ENCODE peak calls at places on chromosomes 6 and 20, in seven cellular contexts. W is neural progenitor cell, S is HCT116, T is WTC11, L is endodermal cell, N is RWPE1, R is body of pancreas. D is an unnamed sample.

GRCh38 chr6:112443118-112443641 is 96.0 kb downstream of the RFPL4B start:
- DNase-seq in W (peak), S (no peak), T (no peak), L (no peak), N (no peak), R (no peak), D (no peak)

GRCh38 chr6:49979584-49979983 is 10.2 kb upstream of the DEFB113 start:
- DNase-seq in W (no peak), S (no peak), T (no peak), L (no peak), N (no peak), R (no peak), D (no peak)

GRCh38 chr20:8424010-8424409 is 291.9 kb downstream of the PLCB1 start:
- DNase-seq in W (no peak), S (no peak), T (no peak), L (no peak), N (no peak), R (no peak), D (no peak)

GRCh38 chr6:52116605-52116948 is 29.2 kb upstream of the PKHD1 start:
- DNase-seq in W (no peak), S (no peak), T (no peak), L (no peak), N (no peak), R (no peak), D (no peak)

GRCh38 chr6:134849920-134850447 is 99.9 kb downstream of the ALDH8A1 start:
- DNase-seq in W (no peak), S (no peak), T (no peak), L (no peak), N (no peak), R (no peak), D (no peak)

GRCh38 chr20:57126481-57127092 is 139.9 kb downstream of the BMP7 start:
- DNase-seq in W (no peak), S (no peak), T (no peak), L (no peak), N (peak), R (no peak), D (no peak)

GRCh38 chr6:140007525-140007924 is 633.1 kb upstream of the CITED2 start:
- DNase-seq in W (no peak), S (no peak), T (no peak), L (no peak), N (no peak), R (no peak), D (no peak)

GRCh38 chr20:33679758-33680485 is 5.7 kb upstream of the NECAB3 start:
- DNase-seq in W (no peak), S (no peak), T (no peak), L (no peak), N (no peak), R (no peak), D (no peak)

GRCh38 chr20:3165473-3166337 is 6.0 kb upstream of the FASTKD5 start:
- DNase-seq in W (no peak), S (no peak), T (no peak), L (no peak), N (no peak), R (peak), D (no peak)

GRCh38 chr20:60921021-60921622 is 330.9 kb upstream of the CDH4 start:
- DNase-seq in W (peak), S (no peak), T (no peak), L (peak), N (no peak), R (no peak), D (peak)

GRCh38 chr6:127550403-127550802 is 26.6 kb upstream of the C6orf58 start:
- DNase-seq in W (no peak), S (no peak), T (no peak), L (no peak), N (peak), R (no peak), D (no peak)

GRCh38 chr20:43357352-43357751 is 100.3 kb upstream of the SRSF6 start:
- DNase-seq in W (no peak), S (no peak), T (no peak), L (no peak), N (no peak), R (no peak), D (no peak)

GRCh38 chr6:38020593-38020992 is 201.1 kb downstream of the ZFAND3 start:
- DNase-seq in W (no peak), S (no peak), T (no peak), L (no peak), N (no peak), R (no peak), D (no peak)

GRCh38 chr20:46978871-46979536 is 84.4 kb downstream of the EYA2 start:
- DNase-seq in W (no peak), S (no peak), T (no peak), L (no peak), N (no peak), R (no peak), D (peak)

GRCh38 chr20:45991616-45992015 is 17.1 kb upstream of the MMP9 start:
- DNase-seq in W (no peak), S (no peak), T (no peak), L (peak), N (no peak), R (no peak), D (no peak)

GRCh38 chr6:15534970-15535369 is 127.9 kb downstream of the DTNBP1 start:
- DNase-seq in W (no peak), S (no peak), T (no peak), L (no peak), N (no peak), R (no peak), D (no peak)

GRCh38 chr20:39067526-39068216 is 105.5 kb downstream of the DHX35 start:
- DNase-seq in W (no peak), S (no peak), T (no peak), L (no peak), N (no peak), R (no peak), D (no peak)

GRCh38 chr20:5608448-5609161 is 141.6 kb upstream of the SHLD1 start:
- DNase-seq in W (no peak), S (no peak), T (no peak), L (no peak), N (no peak), R (no peak), D (no peak)

GRCh38 chr6:137291441-137291840 is 72.3 kb upstream of the IFNGR1 start:
- DNase-seq in W (no peak), S (no peak), T (no peak), L (no peak), N (peak), R (peak), D (no peak)
- TF ChIP-seq CTCF in W (no peak), S (no peak), T (no peak), L (no peak), N (no peak), R (no peak), D (no peak)

DNA sequence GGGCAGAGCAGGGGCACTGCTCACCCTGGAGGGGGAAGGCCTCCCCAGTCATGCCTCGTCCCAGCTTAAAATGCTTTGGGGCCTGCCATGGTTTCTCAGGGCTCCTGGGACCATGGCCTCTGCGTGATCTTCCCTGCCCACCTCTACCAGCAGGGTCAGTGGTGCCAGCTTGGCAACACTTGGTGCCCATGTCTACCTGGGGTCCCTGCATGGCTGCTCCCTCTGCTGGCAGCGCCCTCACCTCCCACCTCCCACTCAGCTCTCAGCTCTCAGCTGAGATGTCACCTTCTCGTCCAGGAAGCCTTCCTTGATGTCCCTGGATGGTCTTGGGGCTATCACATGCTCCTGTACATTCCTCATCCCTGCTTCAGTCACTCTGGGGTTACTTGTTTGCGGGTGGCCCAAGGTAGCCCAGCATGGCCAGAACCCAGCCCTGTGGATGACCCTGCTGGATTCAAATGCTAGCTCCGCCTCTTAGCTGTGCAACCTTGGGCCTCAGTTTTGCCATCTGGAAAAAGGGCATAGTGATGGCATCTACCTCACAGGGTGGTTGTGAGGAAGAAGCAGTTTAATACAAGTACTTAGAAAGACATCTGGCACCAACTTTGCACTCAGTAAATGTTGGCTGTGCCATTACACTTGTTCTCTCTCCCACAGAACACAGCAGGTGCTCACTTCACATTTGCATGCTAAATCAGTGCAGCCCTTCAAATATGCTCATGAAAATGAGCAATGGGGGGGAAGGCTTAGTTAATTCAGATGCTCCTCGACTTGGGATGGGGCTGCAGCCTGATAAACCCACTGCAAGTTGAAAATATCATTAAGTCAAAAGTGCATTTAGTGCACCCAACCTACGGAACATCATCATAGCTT is 53.5 kb upstream of the PTPN1 start:
- DNase-seq in W (no peak), S (no peak), T (no peak), L (no peak), N (no peak), R (peak), D (no peak)
- TF ChIP-seq CTCF in W (peak), S (peak), T (no peak), L (peak), N (no peak), R (no peak), D (no peak)

GRCh38 chr6:7557652-7558051 is 16.2 kb downstream of the DSP start:
- DNase-seq in W (no peak), S (no peak), T (no peak), L (no peak), N (no peak), R (no peak), D (no peak)
- TF ChIP-seq CTCF in W (no peak), S (no peak), T (no peak), L (no peak), N (no peak), R (no peak), D (no peak)

GRCh38 chr20:48621256-48622078 is 206.3 kb downstream of the PREX1 start:
- DNase-seq in W (no peak), S (no peak), T (no peak), L (no peak), N (peak), R (no peak), D (no peak)
- TF ChIP-seq CTCF in W (no peak), S (no peak), T (no peak), L (no peak), N (no peak), R (no peak), D (no peak)

DNA sequence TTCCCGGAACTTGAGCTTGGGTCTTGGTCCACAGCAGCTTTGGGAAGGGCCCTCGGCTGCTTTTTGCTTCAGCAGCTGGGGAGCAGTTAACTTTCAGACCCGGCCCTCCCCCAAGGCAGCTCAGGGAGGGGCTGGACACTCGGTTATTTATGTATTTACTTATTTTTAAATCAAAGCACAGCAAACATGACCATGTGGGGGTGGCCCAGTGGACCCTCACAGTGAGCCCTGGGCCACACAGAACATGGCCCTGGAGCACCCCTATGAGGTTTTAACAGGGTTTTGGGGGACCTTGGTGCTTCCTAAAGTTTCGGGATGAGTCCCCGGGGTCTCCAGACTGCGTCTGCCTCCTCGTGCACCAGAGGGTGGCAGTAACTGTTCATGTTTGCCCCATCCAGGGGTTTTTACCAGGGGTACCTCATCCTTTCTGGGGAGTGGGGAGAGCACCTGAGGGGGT is 26.6 kb upstream of the NPBWR2 start:
- DNase-seq in W (peak), S (no peak), T (peak), L (peak), N (no peak), R (no peak), D (no peak)
- TF ChIP-seq CTCF in W (peak), S (no peak), T (peak), L (peak), N (no peak), R (no peak), D (peak)

GRCh38 chr6:46013639-46014038 is 2.0 kb downstream of the CLIC5 start:
- DNase-seq in W (peak), S (no peak), T (no peak), L (no peak), N (no peak), R (no peak), D (no peak)

GRCh38 chr6:46016063-46016608 is 476 bp upstream of the CLIC5 start:
- DNase-seq in W (no peak), S (no peak), T (no peak), L (no peak), N (no peak), R (no peak), D (no peak)

GRCh38 chr6:46014054-46014453 is 1.6 kb downstream of the CLIC5 start:
- DNase-seq in W (no peak), S (no peak), T (no peak), L (no peak), N (no peak), R (no peak), D (no peak)

GRCh38 chr6:46014511-46015118 is 1.0 kb downstream of the CLIC5 start:
- DNase-seq in W (peak), S (no peak), T (peak), L (peak), N (no peak), R (peak), D (peak)

DNA sequence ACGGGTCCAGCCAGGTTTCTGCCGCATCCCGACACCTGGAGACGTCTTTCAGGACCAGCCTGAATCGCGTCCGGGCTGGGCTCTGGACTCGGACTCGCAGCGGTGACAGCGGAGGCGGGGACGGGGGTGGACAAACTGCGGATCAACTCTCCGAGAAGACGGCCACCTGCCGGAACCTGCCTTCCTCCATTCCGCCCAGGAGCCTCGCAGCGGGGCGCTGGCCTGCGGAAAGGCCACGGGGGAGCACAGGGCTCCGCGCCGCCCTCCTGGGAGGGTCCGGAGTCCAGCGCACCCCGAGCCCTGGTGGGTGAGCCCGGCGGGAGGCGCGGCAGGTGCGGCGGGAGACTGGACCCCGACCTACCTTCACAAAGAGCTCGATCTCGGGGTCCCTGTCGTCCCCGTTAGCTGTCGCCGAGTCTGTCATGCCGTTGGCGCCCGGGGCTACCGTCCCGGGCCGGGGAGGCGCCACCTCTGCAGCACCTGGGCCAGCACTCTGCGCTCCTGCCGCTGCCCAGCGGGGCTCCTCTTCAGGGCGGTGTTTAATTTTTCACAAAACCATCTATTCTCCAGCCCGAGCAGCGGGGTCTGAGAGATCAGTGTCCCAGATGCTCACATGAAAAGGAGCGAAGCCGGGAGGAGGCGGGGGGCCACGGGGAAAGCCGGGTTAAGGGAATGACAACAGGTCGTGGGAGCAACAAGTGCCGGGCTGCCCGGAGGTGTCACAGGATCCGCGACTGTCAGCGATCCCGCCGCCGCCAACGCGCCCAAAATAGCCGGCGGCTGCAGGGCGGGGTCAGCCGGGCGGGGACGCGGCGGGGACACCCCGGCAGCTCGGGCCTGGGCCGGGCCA is at the start of gene CLIC5:
- DNase-seq in W (peak), S (no peak), T (peak), L (peak), N (no peak), R (peak), D (peak)
- TF ChIP-seq CTCF in W (no peak), S (no peak), T (no peak), L (no peak), N (no peak), R (no peak), D (no peak)

GRCh38 chr6:72624557-72625160 is 2.8 kb downstream of the KCNQ5 start:
- DNase-seq in W (peak), S (no peak), T (no peak), L (no peak), N (peak), R (no peak), D (no peak)
- TF ChIP-seq CTCF in W (peak), S (peak), T (peak), L (peak), N (peak), R (peak), D (peak)

GRCh38 chr6:32972353-32973143 is 4.2 kb downstream of the BRD2 start:
- DNase-seq in W (peak), S (no peak), T (peak), L (no peak), N (no peak), R (peak), D (no peak)

GRCh38 chr6:32970413-32971244 is 2.2 kb downstream of the BRD2 start:
- DNase-seq in W (peak), S (peak), T (peak), L (peak), N (peak), R (peak), D (peak)

GRCh38 chr6:32971581-32972352 is 3.4 kb downstream of the BRD2 start:
- DNase-seq in W (peak), S (peak), T (peak), L (peak), N (peak), R (peak), D (peak)

GRCh38 chr6:32969685-32970412 is 1.5 kb downstream of the BRD2 start:
- DNase-seq in W (peak), S (peak), T (peak), L (peak), N (peak), R (peak), D (peak)

DNA sequence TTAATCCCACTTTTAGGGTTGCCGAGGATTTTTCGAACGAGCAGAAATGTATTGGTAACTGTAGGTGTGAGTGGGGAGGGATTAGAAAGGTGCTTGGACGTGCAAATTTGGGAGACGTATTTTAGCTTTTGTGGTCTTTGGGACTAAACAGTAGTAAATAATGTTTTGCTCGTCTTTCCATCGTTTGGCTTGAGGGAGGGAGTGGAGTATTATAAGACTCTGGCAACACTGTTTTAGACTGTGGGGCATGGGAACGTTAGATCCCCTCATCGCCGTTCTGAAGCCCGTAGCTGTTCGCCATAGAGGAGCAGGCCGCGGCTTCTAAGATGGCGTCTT is 2.8 kb downstream of the BRD2 start:
- DNase-seq in W (no peak), S (no peak), T (no peak), L (no peak), N (no peak), R (no peak), D (no peak)
- TF ChIP-seq CTCF in W (no peak), S (no peak), T (no peak), L (no peak), N (no peak), R (no peak), D (no peak)